ENCODE peak calls at places on chromosome 10, in five cellular contexts. K is ovary, U is neural progenitor cell, C is Caco-2, S is GM06990. H is an unnamed sample.

GRCh38 chr10:129382401-129382800 is 84.6 kb upstream of the MGMT start:
- DNase-seq in K (no peak), C (no peak), S (no peak), U (no peak), H (no peak)

GRCh38 chr10:71696635-71697326 is 22.8 kb downstream of the C10orf105 start:
- DNase-seq in K (peak), S (peak), C (peak), U (peak), H (peak)

GRCh38 chr10:43922335-43923280 is 273.9 kb upstream of the ZNF32 start:
- DNase-seq in C (no peak), K (no peak), S (no peak), U (no peak), H (no peak)

GRCh38 chr10:117168135-117168674 is 29.1 kb upstream of the KCNK18 start:
- DNase-seq in S (peak), K (peak), C (peak), U (peak), H (peak)

GRCh38 chr10:24209421-24209770 is 458 bp downstream of the KIAA1217 start:
- DNase-seq in U (peak), K (no peak), C (no peak), S (peak), H (no peak)

GRCh38 chr10:86969421-86970041 is 1.2 kb downstream of the ADIRF start:
- DNase-seq in K (peak), C (no peak), S (peak), U (no peak), H (no peak)

GRCh38 chr10:117565068-117565467 is 22.5 kb downstream of the EMX2 start:
- DNase-seq in U (no peak), K (no peak), C (no peak), S (no peak), H (no peak)

GRCh38 chr10:3071405-3072198 is 4.3 kb downstream of the PFKP start:
- DNase-seq in S (no peak), K (no peak), U (no peak), C (no peak), H (peak)

GRCh38 chr10:119343001-119343601 is 135.7 kb downstream of the GRK5 start:
- DNase-seq in K (peak), S (no peak), U (no peak), C (no peak), H (no peak)

DNA sequence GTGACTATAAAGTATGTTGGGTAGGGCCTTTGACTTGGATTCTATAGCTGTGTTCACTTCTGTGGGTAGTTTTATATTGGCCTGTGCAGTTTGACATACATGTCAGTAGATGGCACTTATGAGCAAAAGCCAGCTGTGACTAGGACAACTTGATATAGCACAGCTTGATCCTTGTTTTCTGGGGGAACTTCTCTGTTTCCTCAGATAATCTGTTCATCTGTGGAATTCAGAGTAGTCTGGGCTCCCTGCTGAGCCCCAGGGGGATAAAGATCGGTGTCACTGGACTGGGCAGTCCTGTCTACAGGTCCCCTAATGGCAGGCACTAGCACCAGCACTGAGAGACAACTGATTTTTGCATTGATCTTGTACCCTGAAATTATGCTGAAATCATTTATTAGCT is 25.4 kb downstream of the CYP2C9 start:
- DNase-seq in U (peak), C (peak), K (no peak), S (no peak), H (peak)
- TF ChIP-seq CTCF in U (peak), C (peak), K (no peak), S (peak), H (peak)

DNA sequence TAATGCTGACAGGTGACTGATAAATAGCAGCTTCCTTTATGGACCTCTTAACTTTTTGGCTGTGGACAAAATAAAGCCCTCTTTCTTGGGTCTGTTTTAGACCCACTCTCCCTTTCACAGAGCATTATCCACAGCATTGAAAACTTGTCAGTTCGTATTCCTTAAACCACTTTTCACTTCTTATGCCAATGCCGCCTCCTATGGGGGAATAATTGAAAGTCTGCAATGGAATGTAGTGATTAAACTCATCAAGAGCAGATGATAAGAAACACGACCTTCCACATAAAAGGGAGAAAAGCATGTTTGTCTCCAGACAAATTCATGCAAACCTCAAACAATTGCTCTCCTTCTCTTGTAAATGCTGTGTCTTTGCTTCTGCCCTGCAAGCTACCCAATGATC is 153.4 kb downstream of the SORCS1 start:
- DNase-seq in S (no peak), K (no peak), U (peak), C (no peak), H (no peak)
- TF ChIP-seq CTCF in S (peak), K (no peak), U (peak), C (no peak), H (no peak)

GRCh38 chr10:91797077-91797690 is 1.0 kb upstream of the TNKS2 start:
- DNase-seq in K (no peak), U (no peak), C (no peak), S (peak), H (peak)

GRCh38 chr10:91798736-91799579 is 732 bp downstream of the TNKS2 start:
- DNase-seq in U (peak), S (peak), K (no peak), C (peak), H (peak)

GRCh38 chr10:91799580-91799975 is 1.4 kb downstream of the TNKS2 start:
- DNase-seq in C (no peak), U (no peak), K (no peak), S (no peak), H (no peak)

GRCh38 chr10:91796332-91797076 is 1.7 kb upstream of the TNKS2 start:
- DNase-seq in K (peak), C (no peak), S (peak), U (peak), H (peak)

DNA sequence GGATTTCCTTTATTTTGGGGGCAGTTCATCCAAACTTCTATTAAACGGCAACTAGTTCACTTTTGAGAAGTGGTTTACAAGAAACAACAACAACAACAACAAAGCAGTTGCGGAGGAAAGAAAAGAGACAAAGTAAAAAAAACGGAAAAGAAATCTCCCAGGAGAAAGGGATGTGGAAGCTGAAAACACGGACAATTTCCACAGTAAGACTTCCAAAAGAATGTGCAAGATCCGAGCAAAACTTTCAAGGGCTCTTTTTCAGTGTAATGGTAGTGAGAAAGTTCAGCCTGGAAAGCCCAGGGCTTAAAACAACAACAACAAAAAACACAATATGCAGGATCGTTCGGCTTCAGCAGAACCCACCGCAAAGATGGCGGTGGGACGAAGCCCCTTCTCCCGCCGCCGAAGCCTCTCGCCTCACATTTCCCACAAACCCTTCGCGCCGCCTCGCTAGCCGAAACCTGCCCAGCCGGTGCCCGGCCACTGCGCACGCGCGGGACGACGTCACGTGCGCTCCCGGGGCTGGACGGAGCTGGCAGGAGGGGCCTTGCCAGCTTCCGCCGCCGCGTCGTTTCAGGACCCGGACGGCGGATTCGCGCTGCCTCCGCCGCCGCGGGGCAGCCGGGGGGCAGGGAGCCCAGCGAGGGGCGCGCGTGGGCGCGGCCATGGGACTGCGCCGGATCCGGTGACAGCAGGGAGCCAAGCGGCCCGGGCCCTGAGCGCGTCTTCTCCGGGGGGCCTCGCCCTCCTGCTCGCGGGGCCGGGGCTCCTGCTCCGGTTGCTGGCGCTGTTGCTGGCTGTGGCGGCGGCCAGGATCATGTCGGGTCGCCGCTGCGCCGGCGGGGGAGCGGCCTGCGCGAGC is at the start of gene TNKS2:
- DNase-seq in C (peak), K (peak), U (peak), S (peak), H (peak)
- TF ChIP-seq CTCF in C (no peak), K (peak), U (no peak), S (no peak), H (no peak)

DNA sequence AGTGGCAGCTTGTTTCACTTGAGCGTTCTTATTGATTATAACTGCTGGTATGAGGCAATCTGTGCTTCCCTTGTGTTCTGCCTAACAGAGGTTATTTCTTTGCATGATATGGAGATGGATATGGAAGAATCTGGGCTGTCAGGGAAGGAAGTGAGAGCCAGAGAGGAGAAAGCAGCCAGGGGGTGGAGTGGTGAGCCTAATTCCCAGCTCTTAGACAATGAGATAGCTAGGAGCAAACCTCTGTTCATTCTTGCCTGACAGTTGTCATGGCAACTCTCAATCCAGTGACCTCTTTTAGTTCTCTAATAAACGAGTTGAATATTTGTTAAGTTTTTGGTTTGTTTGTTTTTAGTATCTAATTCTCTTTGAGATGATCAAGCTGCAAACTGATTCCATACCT is 214.3 kb downstream of the NRG3 start:
- DNase-seq in S (no peak), U (peak), C (no peak), K (no peak), H (no peak)
- TF ChIP-seq CTCF in S (no peak), U (peak), C (no peak), K (no peak), H (no peak)